ENCODE peak calls at places on chromosomes 4 and X, in four cellular contexts. K is cardiac muscle cell; X is fibroblast of lung; U is naive thymus-derived CD4-positive, alpha-beta T cell. W is an unnamed sample.

GRCh38 chrX:41543668-41544067 is 96.5 kb downstream of the NYX start:
- DNase-seq in K (no peak), X (no peak), U (no peak), W (no peak)

GRCh38 chr4:105057370-105058096 is 89.1 kb upstream of the TET2 start:
- DNase-seq in K (no peak), X (no peak), U (no peak), W (no peak)

GRCh38 chr4:126544276-126544675 is 1088.5 kb upstream of the INTU start:
- DNase-seq in K (no peak), X (no peak), U (no peak), W (no peak)

GRCh38 chr4:150598906-150599305 is 17.0 kb downstream of the MAB21L2 start:
- DNase-seq in K (no peak), X (no peak), U (no peak), W (no peak)

GRCh38 chrX:87664381-87664780 is 146.8 kb downstream of the KLHL4 start:
- DNase-seq in K (peak; percentile 59), X (peak; percentile 14), U (no peak), W (no peak)

GRCh38 chr4:47551682-47552081 is 66.6 kb downstream of the ATP10D start:
- DNase-seq in K (no peak), X (peak; percentile 84), U (no peak), W (no peak)

GRCh38 chr4:157048248-157048647 is 27.7 kb upstream of the GLRB start:
- DNase-seq in K (no peak), X (peak; percentile 79), U (no peak), W (no peak)

GRCh38 chrX:34557733-34558132 is 99.4 kb downstream of the TMEM47 start:
- DNase-seq in K (no peak), X (no peak), U (no peak), W (no peak)

GRCh38 chr4:8419222-8420041 is 21.1 kb downstream of the ACOX3 start:
- DNase-seq in K (no peak), X (peak; percentile 65), U (no peak), W (no peak)

GRCh38 chrX:23694606-23695005 is 27.3 kb downstream of the PRDX4 start:
- DNase-seq in K (peak; percentile 73), X (peak; percentile 37), U (no peak), W (peak; percentile 11)

GRCh38 chrX:56763556-56764152 is 34.6 kb downstream of the NBDY start:
- DNase-seq in K (no peak), X (peak; percentile 32), U (no peak), W (no peak)

GRCh38 chr4:34183916-34184315 is 2060.4 kb downstream of the ARAP2 start:
- DNase-seq in K (no peak), X (peak; percentile 25), U (no peak), W (no peak)

GRCh38 chrX:17525762-17526555 is 151.0 kb downstream of the NHS start:
- DNase-seq in K (no peak), X (peak; percentile 45), U (no peak), W (no peak)

GRCh38 chrX:102651242-102651967 is at the start of gene GPRASP1:
- DNase-seq in K (peak; percentile 57), X (peak; percentile 50), U (peak; percentile 50), W (peak; percentile 51)

GRCh38 chrX:8191022-8191421 is 20.0 kb upstream of the VCX2 start:
- DNase-seq in K (no peak), X (peak; percentile 14), U (no peak), W (no peak)

GRCh38 chr4:40299126-40299525 is 36.0 kb upstream of the CHRNA9 start:
- DNase-seq in K (no peak), X (no peak), U (no peak), W (no peak)

GRCh38 chr4:40897557-40898203 is 147.9 kb downstream of the NSUN7 start:
- DNase-seq in K (peak; percentile 86), X (peak; percentile 48), U (peak; percentile 42), W (peak; percentile 39)

GRCh38 chr4:151998723-151999122 is 237.9 kb upstream of the GATB start:
- DNase-seq in K (no peak), X (no peak), U (no peak), W (no peak)

GRCh38 chrX:97639526-97639925 is 755.8 kb downstream of the RPA4 start:
- DNase-seq in K (peak; percentile 37), X (no peak), U (no peak), W (no peak)

GRCh38 chrX:124530803-124531202 is 184.4 kb downstream of the SH2D1A start:
- DNase-seq in K (peak; percentile 8), X (no peak), U (no peak), W (no peak)

GRCh38 chrX:23334871-23335599 is 386 bp downstream of the PTCHD1 start:
- DNase-seq in K (peak; percentile 41), X (no peak), U (no peak), W (no peak)

GRCh38 chrX:23434356-23434884 is 99.8 kb downstream of the PTCHD1 start:
- DNase-seq in K (no peak), X (peak; percentile 95), U (no peak), W (no peak)

GRCh38 chr4:37793562-37793961 is 32.9 kb upstream of the PGM2 start:
- DNase-seq in K (peak; percentile 10), X (no peak), U (no peak), W (no peak)

GRCh38 chr4:78560296-78560963 is 8.9 kb downstream of the ANXA3 start:
- DNase-seq in K (no peak), X (peak; percentile 95), U (no peak), W (no peak)

GRCh38 chr4:119559044-119559647 is 69.5 kb downstream of the PDE5A start:
- DNase-seq in K (peak; percentile 36), X (peak; percentile 58), U (no peak), W (no peak)

GRCh38 chr4:106981431-106981830 is 54.7 kb downstream of the DKK2 start:
- DNase-seq in K (no peak), X (no peak), U (no peak), W (no peak)

GRCh38 chr4:10200869-10201268 is 84.3 kb upstream of the WDR1 start:
- DNase-seq in K (no peak), X (no peak), U (no peak), W (no peak)

GRCh38 chr4:26061248-26061986 is 147.4 kb downstream of the SMIM20 start:
- DNase-seq in K (peak; percentile 48), X (peak; percentile 40), U (no peak), W (no peak)

GRCh38 chr4:26406346-26406975 is 83.8 kb downstream of the CCKAR start:
- DNase-seq in K (no peak), X (peak; percentile 32), U (no peak), W (no peak)

GRCh38 chr4:168553714-168554370 is 57.0 kb downstream of the PALLD start:
- DNase-seq in K (no peak), X (no peak), U (no peak), W (no peak)

GRCh38 chr4:110055014-110055768 is 142.5 kb downstream of the EGF start:
- DNase-seq in K (no peak), X (peak; percentile 33), U (no peak), W (no peak)

GRCh38 chr4:51842167-51842553 is 793 bp upstream of the DCUN1D4 start:
- DNase-seq in K (peak; percentile 14), X (no peak), U (no peak), W (no peak)

DNA sequence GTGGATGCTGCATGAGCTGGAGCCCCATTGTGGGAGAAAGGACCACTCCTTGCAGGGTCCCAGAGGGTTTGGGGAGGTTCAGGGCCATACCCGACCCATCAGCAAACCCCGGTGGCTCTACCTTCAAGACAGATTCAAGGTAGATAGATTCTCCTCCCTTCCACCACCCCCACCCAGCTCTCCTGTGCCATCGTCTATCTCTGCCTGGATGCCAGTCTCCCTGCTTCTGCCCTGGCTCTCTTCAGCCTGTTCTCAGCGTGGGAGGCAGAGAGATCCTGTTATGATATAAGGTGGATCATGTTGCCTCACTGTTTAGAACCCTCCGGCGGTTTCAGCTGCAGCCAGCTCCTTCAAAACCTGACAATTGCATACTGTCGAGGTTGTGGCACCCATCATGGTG is 5.4 kb downstream of the LAGE3 start:
- DNase-seq in K (no peak), X (no peak), U (no peak), W (no peak)
- H3K9me3 ChIP-seq in K (no peaks in the 10 kb centered on the region), X (no peaks in the 10 kb centered on the region), U (no peaks in the 10 kb centered on the region), W (no peaks in the 10 kb centered on the region)

GRCh38 chrX:40049084-40049641 is 48.6 kb downstream of the BCOR start:
- DNase-seq in K (no peak), X (no peak), U (no peak), W (no peak)
- H3K9me3 ChIP-seq in K (peaks cover 2% of the 10 kb centered on the region), X (no peaks in the 10 kb centered on the region), U (peaks cover 18% of the 10 kb centered on the region), W (no peaks in the 10 kb centered on the region)

DNA sequence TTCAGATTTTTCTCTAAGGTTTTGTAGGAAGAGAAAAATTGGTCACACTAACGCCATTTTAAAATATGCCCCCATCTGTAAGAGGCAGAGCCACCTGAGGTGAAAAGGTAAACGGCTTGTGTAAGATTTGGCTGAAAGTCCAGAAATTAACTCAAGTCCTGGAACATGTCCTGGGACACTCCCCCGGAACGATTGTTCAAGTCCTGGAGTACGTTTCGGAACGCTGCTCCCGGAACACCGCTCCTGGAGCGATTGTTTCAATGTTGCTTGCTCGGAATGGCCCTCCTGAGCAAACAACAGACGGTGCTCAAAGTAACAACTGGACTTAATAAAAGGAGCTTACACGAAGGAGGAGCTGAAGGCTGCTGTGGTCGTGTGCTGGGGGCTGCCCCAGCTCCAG is 796.5 kb upstream of the SLIT2 start:
- DNase-seq in K (no peak), X (no peak), U (no peak), W (no peak)
- H3K9me3 ChIP-seq in K (no peaks in the 10 kb centered on the region), X (no peaks in the 10 kb centered on the region), U (no peaks in the 10 kb centered on the region), W (no peaks in the 10 kb centered on the region)

GRCh38 chr4:184932343-184932742 is 85.9 kb upstream of the HELT start:
- DNase-seq in K (peak; percentile 69), X (no peak), U (no peak), W (no peak)
- H3K9me3 ChIP-seq in K (no peaks in the 10 kb centered on the region), X (no peaks in the 10 kb centered on the region), U (no peaks in the 10 kb centered on the region), W (no peaks in the 10 kb centered on the region)

DNA sequence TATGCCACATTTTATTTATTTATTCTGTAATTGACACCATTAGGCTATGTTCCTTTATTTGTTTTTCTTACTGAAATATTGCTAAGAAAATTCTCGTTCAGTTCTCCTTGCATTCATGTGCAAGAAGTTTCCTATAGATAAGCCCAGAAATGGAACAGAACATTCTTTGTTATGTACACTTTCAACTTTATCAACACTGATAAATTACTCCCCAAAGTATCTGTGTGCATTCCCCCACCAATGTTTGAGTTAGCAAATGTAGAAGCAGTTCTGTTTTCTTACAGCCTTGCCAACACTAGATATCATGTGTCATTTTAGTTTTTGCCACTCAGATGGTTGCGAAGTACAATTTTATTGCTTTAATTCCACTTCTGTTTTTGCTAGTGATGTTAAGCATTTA is 166.4 kb upstream of the NPY2R start:
- DNase-seq in K (no peak), X (no peak), U (no peak), W (no peak)
- H3K9me3 ChIP-seq in K (no peaks in the 10 kb centered on the region), X (no peaks in the 10 kb centered on the region), U (no peaks in the 10 kb centered on the region), W (no peaks in the 10 kb centered on the region)

GRCh38 chrX:113975441-113975840 is 608.4 kb upstream of the HTR2C start:
- DNase-seq in K (no peak), X (no peak), U (no peak), W (no peak)
- H3K9me3 ChIP-seq in K (no peaks in the 10 kb centered on the region), X (no peaks in the 10 kb centered on the region), U (no peaks in the 10 kb centered on the region), W (no peaks in the 10 kb centered on the region)

W was measured in T-helper 17 cell.